ENCODE peak calls at places on chromosomes 13 and 19, in ten cellular contexts. E is activated T-cell treated with anti-CD3 and anti-CD28 coated beads for 24 hours; G is AG09319; X is fibroblast of lung; A is mesothelial cell of epicardium; K is activated CD4-positive, alpha-beta memory T cell treated with anti-CD3 and anti-CD28 coated beads for 36 hours; U is kidney epithelial cell; Y is fibroblast of mammary gland; F is bronchial epithelial cell; H is SHP77. C is an unnamed sample.

GRCh38 chr19:16566161-16566560 is 6.1 kb downstream of the SLC35E1 start:
- DNase-seq in E (peak; percentile 57), G (no peak), X (no peak), A (no peak), K (peak; percentile 86), U (no peak), Y (no peak), F (no peak), H (no peak), C (no peak)

GRCh38 chr13:98142427-98143156 is at the start of gene FARP1:
- DNase-seq in E (peak; percentile 4), G (peak; percentile 37), X (peak; percentile 64), A (peak; percentile 77), K (peak; percentile 62), U (no peak), Y (peak; percentile 45), F (peak; percentile 38), H (peak; percentile 94), C (peak; percentile 64)

GRCh38 chr13:23570931-23571330 is 719 bp downstream of the TNFRSF19 start:
- DNase-seq in E (no peak), G (no peak), X (peak; percentile 54), A (no peak), K (no peak), U (no peak), Y (peak; percentile 27), F (peak; percentile 27), H (no peak), C (no peak)

GRCh38 chr19:29635963-29636362 is 29.3 kb upstream of the PLEKHF1 start:
- DNase-seq in E (no peak), G (no peak), X (no peak), A (no peak), K (no peak), U (no peak), Y (no peak), F (no peak), H (no peak), C (no peak)

GRCh38 chr13:91533354-91533753 is 134.9 kb downstream of the GPC5 start:
- DNase-seq in E (no peak), G (no peak), X (no peak), A (no peak), K (no peak), U (no peak), Y (no peak), F (no peak), H (no peak), C (no peak)

GRCh38 chr19:19445911-19446361 is 40.5 kb downstream of the GATAD2A start:
- DNase-seq in E (no peak), G (no peak), X (peak; percentile 53), A (no peak), K (peak; percentile 39), U (no peak), Y (peak; percentile 49), F (peak; percentile 73), H (no peak), C (no peak)

GRCh38 chr13:106630650-106631049 is 62.7 kb upstream of the ARGLU1 start:
- DNase-seq in E (no peak), G (no peak), X (no peak), A (no peak), K (no peak), U (no peak), Y (no peak), F (no peak), H (no peak), C (no peak)

GRCh38 chr19:46975918-46976782 is 43.5 kb upstream of the NPAS1 start:
- DNase-seq in E (no peak), G (peak; percentile 99), X (peak; percentile 100), A (no peak), K (no peak), U (peak; percentile 87), Y (peak; percentile 94), F (peak; percentile 77), H (no peak), C (peak; percentile 65)

GRCh38 chr19:51107406-51108065 is 673 bp downstream of the CTU1 start:
- DNase-seq in E (no peak), G (no peak), X (peak; percentile 43), A (no peak), K (peak; percentile 42), U (no peak), Y (peak; percentile 36), F (no peak), H (peak; percentile 36), C (peak; percentile 18)

GRCh38 chr19:29855771-29856510 is 44.1 kb downstream of the CCNE1 start:
- DNase-seq in E (no peak), G (no peak), X (no peak), A (no peak), K (no peak), U (no peak), Y (no peak), F (no peak), H (no peak), C (no peak)

GRCh38 chr19:7067716-7068115 is 1.8 kb upstream of the ZNF557 start:
- DNase-seq in E (no peak), G (no peak), X (peak; percentile 55), A (no peak), K (no peak), U (no peak), Y (no peak), F (no peak), H (no peak), C (no peak)

GRCh38 chr13:108911807-108912206 is 282.4 kb downstream of the MYO16 start:
- DNase-seq in E (no peak), G (no peak), X (no peak), A (no peak), K (no peak), U (no peak), Y (no peak), F (peak; percentile 47), H (no peak), C (no peak)

GRCh38 chr19:15294591-15294990 is 37.7 kb downstream of the BRD4 start:
- DNase-seq in E (no peak), G (no peak), X (no peak), A (no peak), K (peak; percentile 36), U (no peak), Y (no peak), F (no peak), H (no peak), C (no peak)

GRCh38 chr13:107322228-107322627 is 754.3 kb upstream of the ARGLU1 start:
- DNase-seq in E (no peak), G (no peak), X (no peak), A (no peak), K (no peak), U (no peak), Y (no peak), F (peak; percentile 63), H (no peak), C (peak; percentile 22)

GRCh38 chr13:98476538-98476966 is 100.4 kb downstream of the STK24 start:
- DNase-seq in E (peak; percentile 83), G (no peak), X (peak; percentile 96), A (no peak), K (peak; percentile 96), U (peak; percentile 79), Y (peak; percentile 88), F (peak; percentile 87), H (no peak), C (peak; percentile 67)

GRCh38 chr19:46404039-46404883 is 9.1 kb downstream of the CCDC8 start:
- DNase-seq in E (no peak), G (no peak), X (peak; percentile 56), A (no peak), K (no peak), U (no peak), Y (peak; percentile 61), F (no peak), H (peak; percentile 27), C (no peak)

GRCh38 chr19:54325194-54325621 is 12.2 kb upstream of the LILRA5 start:
- DNase-seq in E (peak; percentile 42), G (no peak), X (no peak), A (no peak), K (peak; percentile 38), U (no peak), Y (peak; percentile 38), F (peak; percentile 16), H (no peak), C (peak; percentile 42)

GRCh38 chr19:34661357-34661756 is 15.6 kb downstream of the SCGB2B2 start:
- DNase-seq in E (no peak), G (no peak), X (no peak), A (no peak), K (no peak), U (no peak), Y (no peak), F (no peak), H (no peak), C (no peak)

GRCh38 chr19:7742991-7743390 is 4.3 kb downstream of the CD209 start:
- DNase-seq in E (no peak), G (no peak), X (no peak), A (no peak), K (no peak), U (no peak), Y (no peak), F (no peak), H (no peak), C (no peak)

GRCh38 chr19:42480335-42481095 is 37.8 kb upstream of the CXCL17 start:
- DNase-seq in E (no peak), G (no peak), X (peak; percentile 13), A (no peak), K (peak; percentile 41), U (no peak), Y (peak; percentile 40), F (peak; percentile 73), H (peak; percentile 29), C (no peak)

GRCh38 chr19:19134687-19135158 is 3.6 kb downstream of the TMEM161A start:
- DNase-seq in E (no peak), G (no peak), X (no peak), A (no peak), K (peak; percentile 52), U (no peak), Y (no peak), F (no peak), H (peak; percentile 94), C (no peak)

GRCh38 chr13:35865341-35866240 is 265.6 kb downstream of the DCLK1 start:
- DNase-seq in E (no peak), G (no peak), X (no peak), A (no peak), K (no peak), U (peak; percentile 32), Y (no peak), F (peak; percentile 30), H (no peak), C (no peak)

GRCh38 chr13:75437582-75438318 is 44.2 kb downstream of the TBC1D4 start:
- DNase-seq in E (no peak), G (no peak), X (peak; percentile 57), A (no peak), K (no peak), U (no peak), Y (peak; percentile 53), F (no peak), H (no peak), C (no peak)

GRCh38 chr13:102035969-102036368 is 365.9 kb downstream of the FGF14 start:
- DNase-seq in E (no peak), G (no peak), X (no peak), A (no peak), K (no peak), U (peak; percentile 50), Y (no peak), F (no peak), H (no peak), C (no peak)

GRCh38 chr13:101554420-101555125 is 102.1 kb downstream of the ITGBL1 start:
- DNase-seq in E (no peak), G (no peak), X (no peak), A (no peak), K (no peak), U (no peak), Y (peak; percentile 40), F (no peak), H (no peak), C (no peak)

GRCh38 chr13:111143875-111144540 is 28.9 kb downstream of the ARHGEF7 start:
- DNase-seq in E (no peak), G (no peak), X (no peak), A (no peak), K (no peak), U (no peak), Y (peak; percentile 16), F (peak; percentile 9), H (no peak), C (no peak)

GRCh38 chr13:113567681-113568080 is 16.9 kb upstream of the TFDP1 start:
- DNase-seq in E (no peak), G (no peak), X (no peak), A (no peak), K (no peak), U (no peak), Y (no peak), F (no peak), H (no peak), C (no peak)

GRCh38 chr19:2021453-2022140 is 6.1 kb upstream of the BTBD2 start:
- DNase-seq in E (no peak), G (no peak), X (no peak), A (no peak), K (no peak), U (no peak), Y (no peak), F (no peak), H (no peak), C (no peak)